ENCODE peak calls at places on chromosomes 12 and 14, in seven cellular contexts. C is activated T-helper 9 cell treated with anti-CD3 and anti-CD28 coated beads, Interleukin-2, amount 50 U/mL, for 16 hours; W is astrocyte of the spinal cord; D is KBM-7; M is T-helper 2 cell; J is epithelial cell of esophagus; U is amniotic stem cell. K is an unnamed sample.

GRCh38 chr12:80142640-80143039 is 43.3 kb downstream of the OTOGL start:
- DNase-seq in C (no peak), W (no peak), D (no peak), M (no peak), J (no peak), U (no peak), K (no peak)

GRCh38 chr14:69154779-69155178 is 1.9 kb upstream of the DCAF5 start:
- DNase-seq in C (no peak), W (no peak), D (no peak), M (no peak), J (peak), U (no peak), K (no peak)

GRCh38 chr14:101025131-101025530 is 121.6 kb upstream of the RTL1 start:
- DNase-seq in C (no peak), W (no peak), D (no peak), M (no peak), J (no peak), U (no peak), K (no peak)

GRCh38 chr12:57518920-57519757 is 1.2 kb downstream of the DDIT3 start:
- DNase-seq in C (no peak), W (peak), D (no peak), M (no peak), J (peak), U (no peak), K (no peak)

GRCh38 chr12:119802472-119802871 is 74.6 kb downstream of the CIT start:
- DNase-seq in C (no peak), W (peak), D (no peak), M (no peak), J (no peak), U (no peak), K (peak)

GRCh38 chr12:105555556-105555973 is 225.1 kb downstream of the C12orf75 start:
- DNase-seq in C (no peak), W (no peak), D (no peak), M (no peak), J (peak), U (no peak), K (no peak)

GRCh38 chr14:83208346-83208745 is 1674.7 kb upstream of the SEL1L start:
- DNase-seq in C (no peak), W (no peak), D (no peak), M (no peak), J (peak), U (no peak), K (no peak)

GRCh38 chr14:64581817-64582216 is 32.1 kb downstream of the PPP1R36 start:
- DNase-seq in C (no peak), W (no peak), D (no peak), M (no peak), J (no peak), U (no peak), K (no peak)

GRCh38 chr14:91482278-91483023 is 27.7 kb downstream of the PPP4R3A start:
- DNase-seq in C (no peak), W (peak), D (peak), M (no peak), J (no peak), U (no peak), K (peak)

GRCh38 chr14:62179367-62180018 is 417.3 kb downstream of the SNAPC1 start:
- DNase-seq in C (no peak), W (peak), D (peak), M (no peak), J (peak), U (peak), K (peak)

GRCh38 chr14:74211945-74212580 is 27.2 kb upstream of the VSX2 start:
- DNase-seq in C (no peak), W (no peak), D (no peak), M (no peak), J (no peak), U (no peak), K (peak)

GRCh38 chr14:100577986-100578431 is 9.2 kb downstream of the BEGAIN start:
- DNase-seq in C (no peak), W (no peak), D (no peak), M (no peak), J (no peak), U (no peak), K (no peak)

GRCh38 chr12:18522806-18523205 is 215.0 kb downstream of the PLCZ1 start:
- DNase-seq in C (no peak), W (no peak), D (no peak), M (no peak), J (no peak), U (no peak), K (no peak)

GRCh38 chr12:109291531-109292341 is 17.3 kb downstream of the FOXN4 start:
- DNase-seq in C (no peak), W (peak), D (no peak), M (no peak), J (no peak), U (no peak), K (peak)